ENCODE peak calls at places on chromosomes 6 and 20, in nine cellular contexts. F is Karpas-422, U is MM.1S, N is PC-3, L is fibroblast of lung, A is endodermal cell, X is mesendoderm, V is HCT116, S is neural progenitor cell. K is an unnamed sample.
A peak's percentile ranks its signal among the peaks of the same experiment; 100 is the strongest.

GRCh38 chr6:167576050-167576741 is 250.5 kb upstream of the AFDN start:
- DNase-seq in L (no peak), V (no peak), A (peak; percentile 35), F (no peak), N (no peak), X (no peak), S (no peak), U (no peak), K (no peak)

GRCh38 chr6:24990944-24991747 is 55.4 kb upstream of the RIPOR2 start:
- DNase-seq in N (no peak), A (peak; percentile 22), F (no peak), X (no peak), V (no peak), U (no peak), S (no peak), L (no peak), K (no peak)

GRCh38 chr6:46815130-46815529 is 21.9 kb downstream of the MEP1A start:
- DNase-seq in S (no peak), A (no peak), F (no peak), V (peak; percentile 2), N (peak; percentile 33), L (no peak), X (no peak), U (no peak), K (no peak)

GRCh38 chr6:38192011-38192410 is 372.5 kb downstream of the ZFAND3 start:
- DNase-seq in L (no peak), X (peak; percentile 92), A (peak; percentile 77), S (peak; percentile 60), N (no peak), U (no peak), V (no peak), F (no peak), K (no peak)

GRCh38 chr6:52310932-52311331 is 26.4 kb upstream of the MCM3 start:
- DNase-seq in F (no peak), V (no peak), A (no peak), L (no peak), N (no peak), U (no peak), X (no peak), S (no peak), K (no peak)

GRCh38 chr6:91509039-91509438 is 922.2 kb upstream of the MAP3K7 start:
- DNase-seq in V (no peak), A (no peak), U (no peak), S (no peak), X (no peak), F (no peak), N (no peak), L (no peak), K (no peak)

GRCh38 chr20:43824279-43824678 is 90.4 kb upstream of the TOX2 start:
- DNase-seq in A (peak; percentile 24), L (no peak), V (no peak), N (no peak), S (no peak), F (no peak), U (no peak), X (no peak), K (no peak)

GRCh38 chr6:167236239-167236571 is 54.9 kb upstream of the UNC93A start:
- DNase-seq in V (no peak), U (no peak), A (no peak), S (no peak), F (no peak), X (no peak), N (no peak), L (no peak), K (no peak)

GRCh38 chr6:34142046-34142445 is 3.8 kb downstream of the GRM4 start:
- DNase-seq in A (no peak), N (no peak), L (no peak), X (no peak), U (no peak), F (no peak), V (no peak), S (no peak), K (no peak)

GRCh38 chr20:45036044-45036755 is 64.7 kb downstream of the KCNS1 start:
- DNase-seq in L (peak; percentile 85), U (no peak), A (no peak), V (peak; percentile 74), S (no peak), F (no peak), N (peak; percentile 76), X (no peak), K (peak; percentile 58)

GRCh38 chr6:2900821-2901644 is 2.1 kb downstream of the SERPINB9 start:
- DNase-seq in V (no peak), X (peak; percentile 23), F (no peak), A (no peak), S (no peak), L (peak; percentile 29), U (no peak), N (no peak), K (no peak)

GRCh38 chr20:37456948-37457347 is 64.1 kb upstream of the NNAT start:
- DNase-seq in N (no peak), A (no peak), F (no peak), S (no peak), L (no peak), V (no peak), U (no peak), X (no peak), K (no peak)

GRCh38 chr6:109118955-109119354 is 23.6 kb downstream of the CEP57L1 start:
- DNase-seq in U (no peak), A (no peak), V (no peak), L (no peak), N (no peak), F (no peak), S (no peak), X (no peak), K (no peak)

GRCh38 chr20:62119101-62119500 is 3.2 kb upstream of the LSM14B start:
- DNase-seq in A (no peak), V (no peak), U (no peak), L (no peak), S (no peak), N (no peak), X (no peak), F (no peak), K (no peak)

GRCh38 chr6:116070990-116071389 is 10.3 kb upstream of the FRK start:
- DNase-seq in F (no peak), V (no peak), X (no peak), U (no peak), A (no peak), L (no peak), N (peak; percentile 84), S (no peak), K (no peak)

GRCh38 chr20:44017905-44018683 is 103.4 kb downstream of the TOX2 start:
- DNase-seq in L (peak; percentile 93), A (no peak), V (peak; percentile 85), U (no peak), N (peak; percentile 97), S (no peak), X (no peak), F (no peak), K (peak; percentile 88)

GRCh38 chr6:13418838-13419237 is 68.6 kb downstream of the GFOD1 start:
- DNase-seq in A (no peak), U (no peak), S (no peak), V (no peak), X (no peak), F (no peak), N (no peak), L (no peak), K (no peak)

GRCh38 chr6:132414332-132414731 is 13.1 kb upstream of the MOXD1 start:
- DNase-seq in U (no peak), V (no peak), A (no peak), N (no peak), S (no peak), X (no peak), F (no peak), L (no peak), K (no peak)

GRCh38 chr6:163137036-163137435 is 277.5 kb upstream of the QKI start:
- DNase-seq in A (no peak), X (no peak), L (no peak), F (no peak), U (no peak), S (no peak), N (no peak), V (no peak), K (no peak)

GRCh38 chr6:16947461-16948159 is 154.2 kb upstream of the STMND1 start:
- DNase-seq in U (no peak), F (no peak), S (peak; percentile 7), L (peak; percentile 100), X (peak; percentile 93), N (peak; percentile 86), V (peak; percentile 36), A (no peak), K (peak; percentile 100)
- H3K9ac ChIP-seq in U (no peak overlapping the region), F (no peak overlapping the region), S (no peak overlapping the region), L (no peak overlapping the region), X (no peak overlapping the region), N (peak overlapping the region; percentile 47), V (no peak overlapping the region), A (no peak overlapping the region), K (peak overlapping the region; percentile 32)

GRCh38 chr6:138099832-138100231 is 7.4 kb downstream of the PERP start:
- DNase-seq in N (peak; percentile 83), V (no peak), F (no peak), X (no peak), S (no peak), L (peak; percentile 48), U (no peak), A (no peak), K (peak; percentile 64)
- H3K27ac ChIP-seq in N (peak overlapping the region; percentile 20), V (no peak overlapping the region), F (no peak overlapping the region), X (no peak overlapping the region), S (no peak overlapping the region), L (no peak overlapping the region), U (no peak overlapping the region), A (no peak overlapping the region), K (no peak overlapping the region)

GRCh38 chr6:112234596-112234995 is 19.8 kb downstream of the LAMA4 start:
- DNase-seq in F (no peak), L (peak; percentile 71), X (no peak), A (no peak), V (no peak), S (no peak), U (no peak), N (no peak), K (peak; percentile 75)
- H3K9ac ChIP-seq in F (no peak overlapping the region), L (no peak overlapping the region), X (no peak overlapping the region), A (no peak overlapping the region), V (no peak overlapping the region), S (no peak overlapping the region), U (no peak overlapping the region), N (no peak overlapping the region), K (no peak overlapping the region)

DNA sequence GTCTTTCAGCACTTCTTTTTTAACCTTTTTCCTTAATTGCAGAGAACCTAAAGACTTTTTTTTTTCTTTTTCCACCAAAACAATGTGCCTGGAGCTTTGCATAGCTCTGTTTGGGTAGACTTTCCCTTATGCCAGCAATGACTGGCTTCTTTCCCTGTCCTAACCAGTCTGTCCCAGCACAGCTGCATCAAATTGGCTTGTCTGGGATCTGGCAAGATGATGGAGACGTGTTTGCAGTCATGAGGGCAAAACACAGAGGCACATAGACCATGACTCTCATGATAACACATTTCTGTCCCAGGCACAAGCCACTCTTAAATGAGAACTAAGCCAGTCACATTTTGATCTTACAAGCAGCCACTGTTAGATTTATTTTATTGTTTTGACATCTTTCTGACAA is 16.5 kb downstream of the HEY2 start:
- DNase-seq in S (no peak), N (no peak), A (no peak), U (no peak), L (no peak), F (no peak), X (no peak), V (no peak), K (no peak)
- H3K27ac ChIP-seq in S (no peak overlapping the region), N (no peak overlapping the region), A (no peak overlapping the region), U (no peak overlapping the region), L (no peak overlapping the region), F (no peak overlapping the region), X (no peak overlapping the region), V (no peak overlapping the region), K (no peak overlapping the region)

K was measured in astrocyte.